ENCODE peak calls at places on chromosomes 4 and X, in five cellular contexts. One of them, this sample, is unnamed.

GRCh38 chr4:109207060-109207459 is 95.4 kb downstream of the COL25A1 start:
- DNase-seq in stimulated activated CD8-positive, alpha-beta memory T cell treated with anti-CD3 and anti-CD28 coated beads, Interleukin-7, amount 100 ng/mL, for 1 hour: no peak
- DNase-seq in fibroblast of pulmonary artery: peak
- DNase-seq in tibial artery: no peak
- DNase-seq in activated T-cell treated with anti-CD3 and anti-CD28 coated beads for 24 hours: no peak
- DNase-seq in this sample: peak

GRCh38 chrX:150731795-150732194 is 38.6 kb downstream of the MTMR1 start:
- DNase-seq in stimulated activated CD8-positive, alpha-beta memory T cell treated with anti-CD3 and anti-CD28 coated beads, Interleukin-7, amount 100 ng/mL, for 1 hour: no peak
- DNase-seq in fibroblast of pulmonary artery: peak
- DNase-seq in activated T-cell treated with anti-CD3 and anti-CD28 coated beads for 24 hours: peak
- DNase-seq in tibial artery: no peak
- DNase-seq in this sample: peak

GRCh38 chr4:117284736-117285135 is 199.4 kb upstream of the TRAM1L1 start:
- DNase-seq in stimulated activated CD8-positive, alpha-beta memory T cell treated with anti-CD3 and anti-CD28 coated beads, Interleukin-7, amount 100 ng/mL, for 1 hour: no peak
- DNase-seq in fibroblast of pulmonary artery: no peak
- DNase-seq in tibial artery: no peak
- DNase-seq in activated T-cell treated with anti-CD3 and anti-CD28 coated beads for 24 hours: no peak
- DNase-seq in this sample: no peak

GRCh38 chrX:55119712-55120111 is 30.9 kb downstream of the PAGE2 start:
- DNase-seq in tibial artery: no peak
- DNase-seq in stimulated activated CD8-positive, alpha-beta memory T cell treated with anti-CD3 and anti-CD28 coated beads, Interleukin-7, amount 100 ng/mL, for 1 hour: no peak
- DNase-seq in activated T-cell treated with anti-CD3 and anti-CD28 coated beads for 24 hours: no peak
- DNase-seq in fibroblast of pulmonary artery: peak
- DNase-seq in this sample: peak

GRCh38 chrX:129777218-129777768 is 2.5 kb upstream of the SASH3 start:
- DNase-seq in activated T-cell treated with anti-CD3 and anti-CD28 coated beads for 24 hours: no peak
- DNase-seq in fibroblast of pulmonary artery: no peak
- DNase-seq in tibial artery: peak
- DNase-seq in stimulated activated CD8-positive, alpha-beta memory T cell treated with anti-CD3 and anti-CD28 coated beads, Interleukin-7, amount 100 ng/mL, for 1 hour: no peak
- DNase-seq in this sample: no peak

GRCh38 chr4:112927544-112927943 is 121.9 kb upstream of the ANK2 start:
- DNase-seq in stimulated activated CD8-positive, alpha-beta memory T cell treated with anti-CD3 and anti-CD28 coated beads, Interleukin-7, amount 100 ng/mL, for 1 hour: no peak
- DNase-seq in tibial artery: no peak
- DNase-seq in activated T-cell treated with anti-CD3 and anti-CD28 coated beads for 24 hours: no peak
- DNase-seq in fibroblast of pulmonary artery: peak
- DNase-seq in this sample: no peak

GRCh38 chr4:117434424-117434823 is 349.0 kb upstream of the TRAM1L1 start:
- DNase-seq in activated T-cell treated with anti-CD3 and anti-CD28 coated beads for 24 hours: no peak
- DNase-seq in fibroblast of pulmonary artery: no peak
- DNase-seq in tibial artery: no peak
- DNase-seq in stimulated activated CD8-positive, alpha-beta memory T cell treated with anti-CD3 and anti-CD28 coated beads, Interleukin-7, amount 100 ng/mL, for 1 hour: no peak
- DNase-seq in this sample: no peak

GRCh38 chr4:83618431-83618830 is 82.5 kb downstream of the GPAT3 start:
- DNase-seq in activated T-cell treated with anti-CD3 and anti-CD28 coated beads for 24 hours: no peak
- DNase-seq in stimulated activated CD8-positive, alpha-beta memory T cell treated with anti-CD3 and anti-CD28 coated beads, Interleukin-7, amount 100 ng/mL, for 1 hour: no peak
- DNase-seq in tibial artery: no peak
- DNase-seq in fibroblast of pulmonary artery: peak
- DNase-seq in this sample: peak

GRCh38 chrX:93673869-93674271 is at the start of gene FAM133A:
- DNase-seq in fibroblast of pulmonary artery: peak
- DNase-seq in tibial artery: no peak
- DNase-seq in stimulated activated CD8-positive, alpha-beta memory T cell treated with anti-CD3 and anti-CD28 coated beads, Interleukin-7, amount 100 ng/mL, for 1 hour: no peak
- DNase-seq in activated T-cell treated with anti-CD3 and anti-CD28 coated beads for 24 hours: no peak
- DNase-seq in this sample: peak

GRCh38 chrX:55187281-55187680 is 32.9 kb upstream of the PAGE5 start:
- DNase-seq in tibial artery: no peak
- DNase-seq in fibroblast of pulmonary artery: no peak
- DNase-seq in activated T-cell treated with anti-CD3 and anti-CD28 coated beads for 24 hours: no peak
- DNase-seq in stimulated activated CD8-positive, alpha-beta memory T cell treated with anti-CD3 and anti-CD28 coated beads, Interleukin-7, amount 100 ng/mL, for 1 hour: no peak
- DNase-seq in this sample: no peak

GRCh38 chr4:51894246-51894645 is 51.3 kb downstream of the DCUN1D4 start:
- DNase-seq in activated T-cell treated with anti-CD3 and anti-CD28 coated beads for 24 hours: no peak
- DNase-seq in stimulated activated CD8-positive, alpha-beta memory T cell treated with anti-CD3 and anti-CD28 coated beads, Interleukin-7, amount 100 ng/mL, for 1 hour: no peak
- DNase-seq in tibial artery: no peak
- DNase-seq in fibroblast of pulmonary artery: peak
- DNase-seq in this sample: no peak

GRCh38 chr4:154124539-154125255 is 335.8 kb upstream of the SFRP2 start:
- DNase-seq in tibial artery: no peak
- DNase-seq in stimulated activated CD8-positive, alpha-beta memory T cell treated with anti-CD3 and anti-CD28 coated beads, Interleukin-7, amount 100 ng/mL, for 1 hour: no peak
- DNase-seq in fibroblast of pulmonary artery: peak
- DNase-seq in activated T-cell treated with anti-CD3 and anti-CD28 coated beads for 24 hours: no peak
- DNase-seq in this sample: peak

GRCh38 chr4:24686866-24687672 is 102.7 kb upstream of the DHX15 start:
- DNase-seq in tibial artery: no peak
- DNase-seq in fibroblast of pulmonary artery: peak
- DNase-seq in activated T-cell treated with anti-CD3 and anti-CD28 coated beads for 24 hours: no peak
- DNase-seq in stimulated activated CD8-positive, alpha-beta memory T cell treated with anti-CD3 and anti-CD28 coated beads, Interleukin-7, amount 100 ng/mL, for 1 hour: no peak
- DNase-seq in this sample: peak

GRCh38 chrX:101595739-101596419 is 21.9 kb downstream of the ARMCX6 start:
- DNase-seq in stimulated activated CD8-positive, alpha-beta memory T cell treated with anti-CD3 and anti-CD28 coated beads, Interleukin-7, amount 100 ng/mL, for 1 hour: no peak
- DNase-seq in fibroblast of pulmonary artery: peak
- DNase-seq in activated T-cell treated with anti-CD3 and anti-CD28 coated beads for 24 hours: peak
- DNase-seq in tibial artery: no peak
- DNase-seq in this sample: peak

This sample was measured in choroid plexus epithelial cell.